ENCODE peak calls at places on chromosomes 7 and 10, in five cellular contexts. B is hepatocyte; A is CD8-positive, alpha-beta memory T cell; R is colonic mucosa; E is A673. V is an unnamed sample.

GRCh38 chr10:8159628-8160165 is 105.2 kb downstream of the GATA3 start:
- DNase-seq in B (no peak), A (no peak), R (no peak), E (peak; percentile 44), V (no peak)

GRCh38 chr10:110967009-110967630 is 47.7 kb downstream of the SHOC2 start:
- DNase-seq in B (no peak), A (no peak), R (no peak), E (no peak), V (no peak)

GRCh38 chr10:69968830-69969229 is 83.8 kb upstream of the MACROH2A2 start:
- DNase-seq in B (peak; percentile 48), A (no peak), R (no peak), E (peak; percentile 81), V (no peak)

GRCh38 chr7:45720989-45721388 is 146.8 kb downstream of the ADCY1 start:
- DNase-seq in B (no peak), A (no peak), R (no peak), E (no peak), V (no peak)

GRCh38 chr7:142874409-142874808 is 11.1 kb downstream of the TRPV6 start:
- DNase-seq in B (no peak), A (no peak), R (no peak), E (no peak), V (no peak)

GRCh38 chr7:140534743-140535142 is 55.4 kb upstream of the MKRN1 start:
- DNase-seq in B (no peak), A (no peak), R (no peak), E (no peak), V (no peak)

GRCh38 chr7:73612598-73613269 is 11.6 kb downstream of the MLXIPL start:
- DNase-seq in B (peak; percentile 86), A (no peak), R (peak; percentile 85), E (peak; percentile 64), V (peak; percentile 79)

GRCh38 chr10:126921974-126922525 is 16.8 kb downstream of the DOCK1 start:
- DNase-seq in B (no peak), A (no peak), R (no peak), E (no peak), V (no peak)

GRCh38 chr10:48461623-48462481 is 143.0 kb downstream of the ARHGAP22 start:
- DNase-seq in B (no peak), A (no peak), R (peak; percentile 12), E (no peak), V (peak; percentile 3)

GRCh38 chr7:74032624-74033371 is 4.8 kb downstream of the ELN start:
- DNase-seq in B (no peak), A (no peak), R (no peak), E (no peak), V (peak; percentile 11)

GRCh38 chr7:94393251-94393758 is 1.4 kb upstream of the COL1A2 start:
- DNase-seq in B (peak; percentile 44), A (no peak), R (no peak), E (peak; percentile 6), V (peak; percentile 9)

DNA sequence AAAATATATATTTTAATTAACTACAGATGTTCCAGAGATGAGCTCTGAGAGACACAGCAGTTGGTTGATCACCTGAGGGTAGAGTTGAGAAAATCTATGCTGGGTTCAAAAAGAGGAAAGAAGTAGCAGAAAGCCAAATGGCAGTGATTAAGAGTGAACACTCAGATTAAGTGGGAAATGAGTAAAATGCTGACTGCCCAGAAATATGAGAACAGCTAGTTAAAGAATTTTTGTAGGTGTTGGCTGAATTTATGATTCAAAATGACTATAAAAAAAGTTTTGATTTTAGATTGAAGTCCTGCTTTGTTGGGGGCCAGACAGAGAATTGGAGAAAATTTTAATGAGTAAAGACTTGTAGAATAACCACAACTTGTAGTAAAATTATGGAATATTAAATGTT is 9.8 kb downstream of the TCTN3 start:
- DNase-seq in B (no peak), A (no peak), R (no peak), E (no peak), V (no peak)
- H3K36me3 ChIP-seq in B (no peaks in the 10 kb centered on the region), A (peaks cover 46% of the 10 kb centered on the region), R (peaks cover 4% of the 10 kb centered on the region), E (peaks cover 75% of the 10 kb centered on the region), V (no peaks in the 10 kb centered on the region)

GRCh38 chr7:50285259-50285658 is 19.3 kb upstream of the IKZF1 start:
- DNase-seq in B (no peak), A (no peak), R (no peak), E (no peak), V (no peak)

GRCh38 chr7:50287121-50287520 is 17.4 kb upstream of the IKZF1 start:
- DNase-seq in B (no peak), A (no peak), R (no peak), E (no peak), V (no peak)

GRCh38 chr7:50284296-50284695 is 20.2 kb upstream of the IKZF1 start:
- DNase-seq in B (no peak), A (no peak), R (no peak), E (no peak), V (no peak)

GRCh38 chr7:50281680-50282445 is 22.7 kb upstream of the IKZF1 start:
- DNase-seq in B (no peak), A (no peak), R (no peak), E (no peak), V (no peak)

GRCh38 chr7:50283206-50283605 is 21.3 kb upstream of the IKZF1 start:
- DNase-seq in B (no peak), A (no peak), R (no peak), E (no peak), V (no peak)
- H3K4me3 ChIP-seq in B (no peak overlapping the region), A (no peak overlapping the region), R (no peak overlapping the region), E (no peak overlapping the region), V (no peak overlapping the region)

GRCh38 chr10:6300106-6300783 is 97.5 kb downstream of the PFKFB3 start:
- DNase-seq in B (no peak), A (peak; percentile 70), R (no peak), E (peak; percentile 43), V (peak; percentile 41)
- H3K4me1 ChIP-seq in B (peaks cover 37% of the 10 kb centered on the region), A (peaks cover 16% of the 10 kb centered on the region), R (no peaks in the 10 kb centered on the region), E (peaks cover 8% of the 10 kb centered on the region), V (peaks cover 11% of the 10 kb centered on the region)

GRCh38 chr10:133117036-133117687 is 29.4 kb downstream of the ADGRA1 start:
- DNase-seq in B (no peak), A (no peak), R (no peak), E (no peak), V (no peak)
- H3K36me3 ChIP-seq in B (no peaks in the 10 kb centered on the region), A (no peaks in the 10 kb centered on the region), R (no peaks in the 10 kb centered on the region), E (no peaks in the 10 kb centered on the region), V (no peaks in the 10 kb centered on the region)

GRCh38 chr7:117229350-117229749 is 93.5 kb downstream of the WNT2 start:
- DNase-seq in B (peak; percentile 26), A (no peak), R (no peak), E (no peak), V (no peak)

GRCh38 chr7:117225536-117225935 is 97.3 kb downstream of the WNT2 start:
- DNase-seq in B (no peak), A (no peak), R (no peak), E (no peak), V (no peak)

GRCh38 chr7:117230276-117231046 is 92.4 kb downstream of the WNT2 start:
- DNase-seq in B (no peak), A (no peak), R (no peak), E (no peak), V (no peak)

GRCh38 chr7:117227091-117227490 is 95.8 kb downstream of the WNT2 start:
- DNase-seq in B (no peak), A (no peak), R (no peak), E (no peak), V (no peak)

GRCh38 chr7:117231047-117231359 is 91.9 kb downstream of the WNT2 start:
- DNase-seq in B (no peak), A (no peak), R (no peak), E (no peak), V (no peak)
- H3K4me3 ChIP-seq in B (no peak overlapping the region), A (no peak overlapping the region), R (no peak overlapping the region), E (no peak overlapping the region), V (no peak overlapping the region)

DNA sequence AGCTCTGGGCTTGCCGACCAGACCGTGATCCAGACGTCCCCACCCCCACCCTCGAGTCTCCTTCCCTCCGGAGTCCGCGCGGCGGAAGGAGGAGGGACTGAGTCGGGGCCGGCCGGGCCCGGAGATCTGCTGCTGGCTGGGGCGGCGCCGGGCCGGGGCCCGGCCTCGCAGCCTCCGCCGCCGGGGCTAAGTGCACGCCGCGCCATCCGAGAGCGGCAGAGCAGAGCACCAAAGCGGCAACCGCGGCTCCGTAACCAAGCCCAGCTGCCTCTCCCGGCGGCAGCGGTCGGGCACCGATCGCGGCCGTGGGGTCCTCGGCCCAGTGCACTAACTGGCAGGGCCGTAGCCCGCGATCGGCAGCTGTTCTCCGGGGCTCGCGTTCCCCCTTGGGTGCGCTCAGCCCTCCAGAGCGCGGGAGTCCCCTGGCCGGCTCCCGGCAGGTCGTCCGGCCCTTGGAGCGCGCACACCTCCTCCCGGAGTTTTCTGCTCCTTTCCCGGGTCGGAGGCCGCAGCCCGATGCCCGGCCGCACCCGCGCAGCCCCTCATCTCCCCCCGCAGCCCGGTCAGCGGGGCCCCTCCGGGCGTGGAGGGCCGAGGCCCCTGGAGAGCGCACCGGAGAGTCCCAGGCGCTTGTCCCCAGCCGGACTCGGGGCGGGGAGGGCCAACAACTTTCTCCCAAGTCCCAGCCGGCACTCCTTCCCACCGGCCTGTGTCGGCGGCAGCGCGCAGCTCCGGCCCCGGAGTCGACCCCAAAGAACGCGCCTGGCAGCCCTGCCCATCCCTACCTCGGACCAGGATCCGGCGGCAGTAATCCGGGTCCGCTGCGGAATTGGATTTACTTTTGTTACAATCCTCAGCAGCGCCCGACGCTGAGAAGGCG is 799 bp downstream of the VAX1 start:
- DNase-seq in B (peak; percentile 63), A (no peak), R (no peak), E (peak; percentile 81), V (no peak)
- H3K4me1 ChIP-seq in B (peaks cover 37% of the 10 kb centered on the region), A (no peaks in the 10 kb centered on the region), R (peaks cover 11% of the 10 kb centered on the region), E (peaks cover 44% of the 10 kb centered on the region), V (peaks cover 28% of the 10 kb centered on the region)

GRCh38 chr10:119058005-119058404 is 22.6 kb downstream of the EIF3A start:
- DNase-seq in B (no peak), A (no peak), R (no peak), E (no peak), V (no peak)
- H3K36me3 ChIP-seq in B (peaks cover 16% of the 10 kb centered on the region), A (peaks cover 58% of the 10 kb centered on the region), R (peaks cover 24% of the 10 kb centered on the region), E (peaks cover 100% of the 10 kb centered on the region), V (peaks cover 18% of the 10 kb centered on the region)

V was measured in mucosa of descending colon.